ENCODE peak calls at places on chromosomes 4 and X, in seven cellular contexts. Q, W, B, U, S, C and X are unnamed samples.

GRCh38 chr4:1376841-1377605 is 29.2 kb downstream of the NKX1-1 start:
- DNase-seq in Q (no peak), C (no peak), B (no peak), W (no peak), S (no peak), U (no peak), X (peak; percentile 15)

GRCh38 chr4:100795581-100795980 is 277.8 kb upstream of the EMCN start:
- DNase-seq in W (no peak), B (no peak), U (no peak), Q (no peak), S (no peak), C (no peak), X (no peak)

GRCh38 chrX:10193587-10193986 is 36.8 kb downstream of the CLCN4 start:
- DNase-seq in C (no peak), B (no peak), W (no peak), S (no peak), U (no peak), Q (no peak), X (no peak)

GRCh38 chr4:108087293-108087967 is 81.3 kb downstream of the LEF1 start:
- DNase-seq in B (no peak), W (no peak), Q (no peak), S (no peak), U (no peak), C (no peak), X (no peak)

GRCh38 chr4:169268951-169269781 is 1.6 kb downstream of the SH3RF1 start:
- DNase-seq in U (no peak), S (no peak), W (no peak), C (peak; percentile 31), B (no peak), Q (no peak), X (peak; percentile 47)

GRCh38 chr4:25723409-25723808 is 67.8 kb downstream of the SLC34A2 start:
- DNase-seq in C (no peak), Q (no peak), B (no peak), U (no peak), W (peak; percentile 18), S (no peak), X (no peak)

GRCh38 chr4:3671571-3672464 is 94.4 kb upstream of the ADRA2C start:
- DNase-seq in Q (peak; percentile 68), B (no peak), U (no peak), W (no peak), C (no peak), S (no peak), X (no peak)

GRCh38 chrX:151789179-151789800 is 54.7 kb downstream of the CNGA2 start:
- DNase-seq in C (peak; percentile 18), B (peak; percentile 37), U (no peak), W (peak; percentile 32), Q (peak; percentile 75), S (peak; percentile 31), X (no peak)

GRCh38 chr4:22842360-22842759 is 149.6 kb downstream of the GBA3 start:
- DNase-seq in S (no peak), W (no peak), C (no peak), Q (no peak), U (no peak), B (no peak), X (no peak)

GRCh38 chr4:81471361-81472248 is at the start of gene RASGEF1B:
- DNase-seq in B (peak; percentile 87), C (peak; percentile 94), Q (peak; percentile 91), W (peak; percentile 93), U (peak; percentile 93), S (peak; percentile 77), X (peak; percentile 97)

GRCh38 chr4:84451546-84451945 is 47.5 kb downstream of the NKX6-1 start:
- DNase-seq in S (no peak), W (no peak), C (no peak), Q (no peak), B (no peak), U (no peak), X (no peak)

GRCh38 chr4:12488672-12489071 is 995.5 kb downstream of the RAB28 start:
- DNase-seq in C (no peak), Q (no peak), W (no peak), B (no peak), S (no peak), U (no peak), X (no peak)

GRCh38 chr4:173752610-173753009 is 222.6 kb upstream of the HAND2 start:
- DNase-seq in S (no peak), W (no peak), Q (no peak), C (peak; percentile 31), U (peak; percentile 79), B (no peak), X (no peak)

GRCh38 chr4:81113024-81113423 is 82.5 kb downstream of the BMP3 start:
- DNase-seq in Q (no peak), B (no peak), C (no peak), W (no peak), U (no peak), S (no peak), X (no peak)

GRCh38 chr4:150119492-150119891 is 41.2 kb downstream of the DCLK2 start:
- DNase-seq in W (no peak), Q (no peak), U (no peak), S (no peak), B (no peak), C (no peak), X (no peak)

DNA sequence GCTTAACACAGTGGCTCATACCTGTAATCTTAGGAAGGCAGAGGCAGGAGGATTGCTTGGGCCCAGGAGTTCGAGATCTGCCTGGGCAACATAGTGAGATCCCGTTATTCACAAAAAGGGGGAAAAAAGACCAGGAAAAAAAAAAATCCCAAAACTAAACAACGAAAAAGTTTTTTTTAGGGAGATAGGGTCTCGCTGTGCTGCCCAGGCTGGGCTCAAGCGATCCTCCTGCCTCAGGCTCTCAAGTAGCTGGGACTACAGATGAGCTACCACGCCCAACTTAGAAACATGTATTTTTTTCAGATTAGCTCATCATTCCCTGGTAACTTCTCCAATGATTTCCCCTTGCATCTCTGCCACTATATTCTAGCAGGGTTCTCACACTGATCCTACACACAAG is 24.3 kb upstream of the IRAK1 start:
- DNase-seq in C (no peak), Q (no peak), U (no peak), W (no peak), S (no peak), B (no peak), X (no peak)
- H3K27ac ChIP-seq in C (peak overlapping the region; percentile 16), Q (no peak overlapping the region), U (peak overlapping the region; percentile 53), W (peak overlapping the region; percentile 71), S (peak overlapping the region; percentile 63), B (peak overlapping the region; percentile 22), X (no peak overlapping the region)

GRCh38 chr4:76212301-76212700 is 1.3 kb downstream of the SCARB2 start:
- DNase-seq in U (no peak), Q (no peak), B (no peak), C (no peak), S (no peak), W (no peak), X (no peak)

GRCh38 chr4:76215120-76215519 is 1.5 kb upstream of the SCARB2 start:
- DNase-seq in W (peak; percentile 65), U (no peak), B (no peak), S (peak; percentile 68), Q (no peak), C (no peak), X (no peak)

GRCh38 chr4:76212851-76213414 is 691 bp downstream of the SCARB2 start:
- DNase-seq in W (no peak), C (peak; percentile 52), Q (no peak), S (no peak), U (peak; percentile 44), B (no peak), X (no peak)

GRCh38 chr4:76213415-76214268 is at the start of gene SCARB2:
- DNase-seq in C (peak; percentile 91), Q (peak; percentile 91), B (peak; percentile 89), S (peak; percentile 88), U (peak; percentile 87), W (peak; percentile 92), X (peak; percentile 93)

DNA sequence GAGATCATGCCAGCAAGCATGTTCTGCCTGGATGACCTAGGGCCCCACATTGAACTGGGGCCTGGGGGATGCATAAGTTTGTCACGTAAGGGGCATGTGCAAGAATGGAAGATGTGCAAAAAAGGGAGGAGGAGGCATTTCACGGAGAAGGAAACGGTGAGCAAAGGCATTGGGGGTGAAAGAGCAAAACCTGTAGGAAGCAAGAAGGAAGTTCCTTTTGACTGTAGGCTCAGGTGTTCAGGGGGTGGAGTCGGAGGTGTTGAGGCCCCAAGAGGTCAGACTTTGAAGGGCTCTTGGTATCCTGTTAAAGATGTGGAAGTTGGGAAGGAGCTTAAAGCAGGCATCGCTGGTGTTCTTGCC is 625 bp upstream of the SCARB2 start:
- DNase-seq in C (peak; percentile 66), B (no peak), U (no peak), S (no peak), W (no peak), Q (no peak), X (no peak)
- H3K4me3 ChIP-seq in C (peak overlapping the region; percentile 16), B (peak overlapping the region; percentile 92), U (peak overlapping the region; percentile 90), S (peak overlapping the region; percentile 83), W (peak overlapping the region; percentile 62), Q (peak overlapping the region; percentile 81), X (peak overlapping the region; percentile 63)

GRCh38 chr4:54228563-54229501 is at the start of gene PDGFRA:
- DNase-seq in B (peak; percentile 88), Q (peak; percentile 86), W (no peak), U (peak; percentile 86), S (peak; percentile 68), C (peak; percentile 42), X (no peak)
- TF ChIP-seq POLR2A in B (peak; percentile 18), Q (no peak), W (no peak), U (no peak), S (no peak), C (peak; percentile 55), X (peak; percentile 59)

GRCh38 chr4:109701566-109702399 is 1.5 kb downstream of the CASP6 start:
- DNase-seq in C (peak; percentile 52), W (no peak), S (no peak), B (no peak), Q (no peak), U (no peak), X (no peak)

GRCh38 chr4:109699553-109700225 is 3.6 kb downstream of the CASP6 start:
- DNase-seq in C (peak; percentile 61), B (no peak), W (no peak), U (no peak), Q (no peak), S (no peak), X (no peak)

GRCh38 chr4:109702950-109703663 is at the start of gene CASP6:
- DNase-seq in W (peak; percentile 92), Q (peak; percentile 89), U (peak; percentile 87), S (peak; percentile 74), C (peak; percentile 93), B (peak; percentile 87), X (peak; percentile 94)

GRCh38 chr4:109708435-109708834 is 5.2 kb upstream of the CASP6 start:
- DNase-seq in C (no peak), W (no peak), S (no peak), B (no peak), U (no peak), Q (no peak), X (no peak)

DNA sequence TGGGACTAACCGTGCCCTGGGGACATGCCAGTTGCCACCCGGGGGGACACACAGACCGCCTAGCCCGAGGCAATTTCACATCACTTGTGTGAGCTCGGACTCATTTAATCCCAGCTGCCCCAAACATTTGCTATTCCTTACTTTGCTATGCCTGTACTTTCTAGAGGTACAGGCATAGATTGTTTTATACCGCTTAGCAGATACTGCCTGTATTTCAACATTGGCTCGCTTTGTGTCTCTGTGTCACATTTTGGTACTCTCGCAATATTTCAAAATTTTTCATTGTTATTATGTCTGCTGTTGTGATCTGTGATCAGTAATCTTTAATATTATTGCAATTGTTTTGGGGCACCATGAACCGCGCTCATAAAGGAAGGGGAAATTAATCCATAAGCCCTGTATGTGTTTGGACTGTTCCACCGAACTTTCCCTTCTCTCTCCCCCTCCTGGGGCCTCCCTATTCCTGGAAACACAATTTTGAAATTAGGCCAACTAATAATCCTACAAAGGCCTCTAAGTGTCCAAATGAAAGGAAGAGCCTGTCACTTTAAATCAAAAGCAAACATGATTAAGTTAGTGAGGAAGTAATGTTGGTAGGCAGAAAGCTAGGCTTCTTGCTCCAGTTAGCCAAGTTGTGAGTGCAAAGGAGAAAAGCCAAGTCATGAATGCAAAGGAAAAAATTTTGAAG is 563 bp upstream of the CASP6 start:
- DNase-seq in S (no peak), B (no peak), W (no peak), U (no peak), Q (no peak), C (no peak), X (no peak)
- H3K27ac ChIP-seq in S (peak overlapping the region; percentile 79), B (peak overlapping the region; percentile 63), W (peak overlapping the region; percentile 91), U (peak overlapping the region; percentile 87), Q (peak overlapping the region; percentile 86), C (peak overlapping the region; percentile 91), X (peak overlapping the region; percentile 80)